ENCODE peak calls at places on chromosomes 13 and 19, in ten cellular contexts. L is cardiac fibroblast, S is cardiac muscle cell, B is IMR-90, Y is right atrium auricular region, G is A549, O is choroid plexus epithelial cell, R is AG04450, X is left ventricle myocardium inferior, W is HFF-Myc. E is an unnamed sample.

GRCh38 chr13:41458187-41458938 is 1.0 kb downstream of the RGCC start:
- DNase-seq in L (no peak), S (peak; percentile 45), B (peak; percentile 46), Y (no peak), G (no peak), O (no peak), R (no peak), X (peak; percentile 26), W (no peak), E (no peak)

GRCh38 chr13:91456837-91457236 is 58.4 kb downstream of the GPC5 start:
- DNase-seq in L (no peak), S (no peak), B (no peak), Y (no peak), G (no peak), O (no peak), R (no peak), X (no peak), W (no peak), E (no peak)

GRCh38 chr13:58081301-58081820 is 449.8 kb downstream of the PCDH17 start:
- DNase-seq in L (no peak), S (no peak), B (no peak), Y (no peak), G (no peak), O (no peak), R (no peak), X (no peak), W (no peak), E (no peak)

GRCh38 chr19:632228-633067 is 889 bp downstream of the POLRMT start:
- DNase-seq in L (peak; percentile 65), S (peak; percentile 60), B (peak; percentile 36), Y (no peak), G (peak; percentile 58), O (peak; percentile 76), R (no peak), X (no peak), W (no peak), E (no peak)

GRCh38 chr13:29702912-29703351 is 107.4 kb upstream of the SLC7A1 start:
- DNase-seq in L (peak; percentile 89), S (no peak), B (peak; percentile 69), Y (no peak), G (no peak), O (peak; percentile 94), R (peak; percentile 13), X (peak; percentile 28), W (peak; percentile 80), E (peak; percentile 72)

GRCh38 chr13:39266426-39266825 is 228.2 kb downstream of the NHLRC3 start:
- DNase-seq in L (peak; percentile 38), S (no peak), B (no peak), Y (no peak), G (no peak), O (no peak), R (no peak), X (no peak), W (no peak), E (no peak)

GRCh38 chr19:1406496-1406817 is 929 bp upstream of the DAZAP1 start:
- DNase-seq in L (no peak), S (no peak), B (no peak), Y (no peak), G (no peak), O (no peak), R (no peak), X (no peak), W (no peak), E (no peak)

GRCh38 chr13:106187092-106187491 is 348.4 kb downstream of the EFNB2 start:
- DNase-seq in L (peak; percentile 45), S (no peak), B (no peak), Y (no peak), G (no peak), O (no peak), R (no peak), X (no peak), W (no peak), E (no peak)

GRCh38 chr13:31611214-31611613 is 128.1 kb upstream of the RXFP2 start:
- DNase-seq in L (no peak), S (no peak), B (no peak), Y (no peak), G (no peak), O (no peak), R (no peak), X (no peak), W (no peak), E (no peak)

GRCh38 chr19:51365211-51366049 is 758 bp downstream of the ETFB start:
- DNase-seq in L (peak; percentile 78), S (peak; percentile 61), B (peak; percentile 53), Y (peak; percentile 62), G (no peak), O (peak; percentile 65), R (no peak), X (no peak), W (no peak), E (no peak)

DNA sequence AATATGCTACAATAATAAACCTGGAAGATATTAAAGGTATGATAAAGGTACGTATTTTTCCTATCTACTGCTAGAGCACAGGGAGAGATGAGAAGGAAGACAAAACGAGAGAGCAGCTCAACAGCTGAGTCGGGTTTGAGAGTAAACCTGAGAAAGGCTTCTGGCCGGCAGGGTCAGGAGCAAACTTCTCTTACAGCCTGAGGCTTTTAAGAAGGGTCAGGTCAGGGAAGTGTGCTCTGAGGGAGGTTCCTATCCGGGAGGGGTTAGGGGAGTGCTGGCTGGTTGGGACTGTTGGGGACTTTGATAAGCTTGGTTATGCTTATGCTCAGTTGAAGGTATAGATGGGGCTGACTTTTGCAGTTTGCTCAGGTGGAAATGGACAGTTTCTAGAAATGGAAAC is 77.7 kb upstream of the PRR20A start:
- DNase-seq in L (peak; percentile 0), S (no peak), B (no peak), Y (no peak), G (no peak), O (no peak), R (no peak), X (no peak), W (no peak), E (no peak)
- H3K4me3 ChIP-seq in L (no peak overlapping the region), S (no peak overlapping the region), B (no peak overlapping the region), Y (no peak overlapping the region), G (no peak overlapping the region), O (no peak overlapping the region), R (no peak overlapping the region), X (no peak overlapping the region), W (no peak overlapping the region), E (no peak overlapping the region)

GRCh38 chr13:110323172-110323851 is 16.2 kb downstream of the COL4A2 start:
- DNase-seq in L (peak; percentile 83), S (no peak), B (peak; percentile 96), Y (peak; percentile 53), G (no peak), O (peak; percentile 95), R (peak; percentile 81), X (no peak), W (no peak), E (no peak)
- TF ChIP-seq CTCF in L (peak; percentile 9), S (no peak), B (peak; percentile 18), Y (no peak), G (no peak), O (peak; percentile 35), R (peak; percentile 34), X (peak; percentile 18), W (peak; percentile 23), E (no peak)

GRCh38 chr13:107866007-107866665 is 349.2 kb downstream of the LIG4 start:
- DNase-seq in L (peak; percentile 11), S (peak; percentile 60), B (peak; percentile 34), Y (no peak), G (no peak), O (peak; percentile 48), R (no peak), X (no peak), W (no peak), E (no peak)

GRCh38 chr13:107865643-107866006 is 349.7 kb downstream of the LIG4 start:
- DNase-seq in L (no peak), S (no peak), B (peak; percentile 50), Y (no peak), G (no peak), O (peak; percentile 51), R (no peak), X (no peak), W (no peak), E (no peak)

GRCh38 chr13:107866666-107867623 is 348.4 kb downstream of the LIG4 start:
- DNase-seq in L (peak; percentile 8), S (peak; percentile 66), B (peak; percentile 66), Y (no peak), G (no peak), O (peak; percentile 59), R (no peak), X (no peak), W (no peak), E (no peak)

GRCh38 chr13:107870400-107870799 is 344.9 kb downstream of the LIG4 start:
- DNase-seq in L (no peak), S (no peak), B (no peak), Y (no peak), G (no peak), O (no peak), R (no peak), X (no peak), W (no peak), E (no peak)

GRCh38 chr13:107867701-107868661 is 347.4 kb downstream of the LIG4 start:
- DNase-seq in L (peak; percentile 29), S (peak; percentile 70), B (peak; percentile 57), Y (no peak), G (no peak), O (peak; percentile 71), R (no peak), X (no peak), W (no peak), E (no peak)
- H3K4me3 ChIP-seq in L (peak overlapping the region; percentile 57), S (peak overlapping the region; percentile 58), B (peak overlapping the region; percentile 92), Y (peak overlapping the region; percentile 11), G (peak overlapping the region; percentile 53), O (peak overlapping the region; percentile 81), R (peak overlapping the region; percentile 79), X (peak overlapping the region; percentile 59), W (peak overlapping the region; percentile 15), E (peak overlapping the region; percentile 36)

GRCh38 chr19:41896581-41896942 is 13.6 kb downstream of the ARHGEF1 start:
- DNase-seq in L (no peak), S (no peak), B (no peak), Y (no peak), G (no peak), O (no peak), R (no peak), X (no peak), W (no peak), E (no peak)

GRCh38 chr19:41897820-41898219 is 14.8 kb downstream of the ARHGEF1 start:
- DNase-seq in L (no peak), S (no peak), B (no peak), Y (no peak), G (no peak), O (no peak), R (no peak), X (no peak), W (no peak), E (no peak)

GRCh38 chr19:41895745-41896580 is 13.0 kb downstream of the ARHGEF1 start:
- DNase-seq in L (no peak), S (no peak), B (no peak), Y (no peak), G (peak; percentile 72), O (peak; percentile 33), R (no peak), X (no peak), W (no peak), E (no peak)

GRCh38 chr19:41897181-41897580 is 14.2 kb downstream of the ARHGEF1 start:
- DNase-seq in L (no peak), S (no peak), B (no peak), Y (no peak), G (no peak), O (no peak), R (no peak), X (no peak), W (no peak), E (no peak)

DNA sequence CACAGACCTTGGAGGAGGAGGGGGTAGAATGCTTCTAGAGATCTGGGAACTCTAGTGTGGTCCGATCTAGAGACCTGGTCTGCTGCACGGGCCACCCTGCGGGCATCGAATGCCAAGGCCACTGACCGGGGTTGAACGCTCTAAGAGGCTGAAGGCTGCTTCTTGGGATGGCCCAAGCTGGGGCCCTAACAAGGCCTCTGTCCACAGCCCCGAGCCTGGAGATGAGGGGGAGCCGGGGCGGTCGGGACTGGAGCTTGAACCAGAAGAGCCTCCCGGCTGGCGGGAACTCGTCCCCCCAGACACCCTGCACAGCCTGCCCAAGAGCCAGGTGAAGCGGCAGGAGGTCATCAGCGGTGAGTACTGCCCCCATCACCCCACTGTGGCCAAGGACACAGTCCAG is 15.3 kb downstream of the ARHGEF1 start:
- DNase-seq in L (no peak), S (no peak), B (no peak), Y (no peak), G (no peak), O (no peak), R (no peak), X (no peak), W (no peak), E (no peak)
- TF ChIP-seq CTCF in L (no peak), S (no peak), B (no peak), Y (no peak), G (no peak), O (no peak), R (no peak), X (no peak), W (no peak), E (no peak)

E was measured in AG04449.